ENCODE peak calls at places on chromosomes 6 and 20, in eight cellular contexts. X is astrocyte of the spinal cord, B is stomach, S is PC-3, E is HFF-Myc, G is K562, N is kidney, M is lower lobe of right lung. U is an unnamed sample.

GRCh38 chr20:38136421-38137245 is 28.4 kb downstream of the TGM2 start:
- DNase-seq in X (no peak), B (no peak), S (no peak), E (no peak), G (no peak), N (peak; percentile 43), M (peak; percentile 36), U (no peak)

GRCh38 chr6:150857062-150857905 is 8.2 kb upstream of the MTHFD1L start:
- DNase-seq in X (peak; percentile 99), B (no peak), S (peak; percentile 92), E (peak; percentile 99), G (no peak), N (no peak), M (no peak), U (peak; percentile 99)

GRCh38 chr20:17797579-17797978 is 97.8 kb downstream of the BANF2 start:
- DNase-seq in X (no peak), B (no peak), S (no peak), E (no peak), G (no peak), N (no peak), M (no peak), U (no peak)

GRCh38 chr20:60050193-60050960 is 92.2 kb downstream of the CDH26 start:
- DNase-seq in X (no peak), B (peak; percentile 59), S (peak; percentile 79), E (no peak), G (no peak), N (no peak), M (no peak), U (no peak)

GRCh38 chr20:55153321-55153720 is 677.9 kb downstream of the DOK5 start:
- DNase-seq in X (peak; percentile 28), B (no peak), S (no peak), E (no peak), G (no peak), N (no peak), M (no peak), U (no peak)

GRCh38 chr20:16761305-16761829 is 13.2 kb downstream of the OTOR start:
- DNase-seq in X (peak; percentile 67), B (peak; percentile 45), S (peak; percentile 86), E (peak; percentile 44), G (peak; percentile 37), N (no peak), M (no peak), U (peak; percentile 80)

GRCh38 chr6:109229536-109229935 is 134.2 kb downstream of the CEP57L1 start:
- DNase-seq in X (no peak), B (peak; percentile 42), S (peak; percentile 93), E (no peak), G (peak; percentile 61), N (no peak), M (no peak), U (peak; percentile 41)

GRCh38 chr6:12288844-12289654 is 1.1 kb upstream of the EDN1 start:
- DNase-seq in X (peak; percentile 76), B (peak; percentile 62), S (peak; percentile 88), E (no peak), G (peak; percentile 78), N (no peak), M (no peak), U (peak; percentile 83)

GRCh38 chr20:36544134-36545018 is 3.1 kb downstream of the MYL9 start:
- DNase-seq in X (peak; percentile 52), B (no peak), S (peak; percentile 17), E (no peak), G (no peak), N (peak; percentile 52), M (peak; percentile 70), U (peak; percentile 79)

GRCh38 chr6:13698715-13699114 is 12.9 kb downstream of the RANBP9 start:
- DNase-seq in X (no peak), B (no peak), S (no peak), E (no peak), G (no peak), N (no peak), M (no peak), U (no peak)

GRCh38 chr6:32716396-32716795 is 24.8 kb upstream of the HLA-DQA2 start:
- DNase-seq in X (no peak), B (no peak), S (no peak), E (no peak), G (no peak), N (no peak), M (no peak), U (no peak)

GRCh38 chr6:36118550-36119107 is 11.7 kb upstream of the MAPK13 start:
- DNase-seq in X (no peak), B (peak; percentile 62), S (peak; percentile 21), E (no peak), G (peak; percentile 91), N (no peak), M (peak; percentile 67), U (no peak)

GRCh38 chr6:167776906-167777645 is 49.6 kb upstream of the AFDN start:
- DNase-seq in X (no peak), B (no peak), S (no peak), E (no peak), G (no peak), N (no peak), M (peak; percentile 13), U (no peak)

GRCh38 chr6:108115598-108116058 is 41.1 kb upstream of the OSTM1 start:
- DNase-seq in X (no peak), B (peak; percentile 66), S (peak; percentile 65), E (no peak), G (peak; percentile 63), N (peak; percentile 69), M (peak; percentile 70), U (peak; percentile 55)
- TF ChIP-seq CTCF in X (peak; percentile 50), B (peak; percentile 10), S (peak; percentile 73), E (peak; percentile 55), G (peak; percentile 74), N (no peak), M (peak; percentile 41), U (peak; percentile 45)

DNA sequence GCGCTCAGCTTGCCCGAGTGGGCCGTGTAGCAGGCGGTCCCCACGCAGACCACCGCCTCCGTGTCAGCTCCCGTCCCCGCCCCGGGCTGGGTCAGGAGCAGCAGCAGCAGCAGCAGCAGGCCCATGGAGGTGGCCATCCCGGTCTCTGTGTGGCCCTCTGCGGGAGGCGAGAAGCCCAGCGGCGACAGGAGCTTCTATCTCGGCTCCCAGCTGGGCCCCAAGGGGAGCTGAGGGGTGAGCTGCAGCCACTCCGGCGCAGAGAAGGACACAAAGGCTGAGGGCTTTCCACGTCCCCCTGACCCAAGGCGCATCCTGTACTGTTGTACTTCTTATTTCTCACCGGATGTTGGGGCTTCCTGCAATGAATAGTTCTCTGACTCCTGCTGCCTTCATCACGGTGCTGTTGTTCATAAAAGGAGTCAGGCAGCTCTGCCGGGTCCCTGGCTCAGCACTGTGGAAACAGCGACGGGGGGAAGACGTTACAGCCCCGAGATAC is at the start of gene CD93:
- DNase-seq in X (peak; percentile 41), B (no peak), S (no peak), E (no peak), G (peak; percentile 17), N (peak; percentile 80), M (peak; percentile 55), U (peak; percentile 61)
- H3K4me3 ChIP-seq in X (no peak within 1 kb of the TSS), B (peak within 1 kb of the TSS; percentile 26), S (no peak within 1 kb of the TSS), E (no peak within 1 kb of the TSS), G (no peak within 1 kb of the TSS), N (peak within 1 kb of the TSS; percentile 36), M (peak within 1 kb of the TSS; percentile 56), U (no peak within 1 kb of the TSS)

GRCh38 chr6:89584539-89584938 is 54.0 kb downstream of the LYRM2 start:
- DNase-seq in X (no peak), B (no peak), S (no peak), E (no peak), G (no peak), N (no peak), M (no peak), U (no peak)

GRCh38 chr6:89591745-89592144 is 46.8 kb downstream of the LYRM2 start:
- DNase-seq in X (no peak), B (no peak), S (no peak), E (no peak), G (no peak), N (no peak), M (no peak), U (no peak)

GRCh38 chr6:89585156-89585555 is 53.4 kb downstream of the LYRM2 start:
- DNase-seq in X (no peak), B (no peak), S (no peak), E (no peak), G (no peak), N (no peak), M (no peak), U (peak; percentile 27)

GRCh38 chr6:89590133-89590532 is 48.4 kb downstream of the LYRM2 start:
- DNase-seq in X (no peak), B (no peak), S (no peak), E (no peak), G (no peak), N (no peak), M (no peak), U (no peak)

DNA sequence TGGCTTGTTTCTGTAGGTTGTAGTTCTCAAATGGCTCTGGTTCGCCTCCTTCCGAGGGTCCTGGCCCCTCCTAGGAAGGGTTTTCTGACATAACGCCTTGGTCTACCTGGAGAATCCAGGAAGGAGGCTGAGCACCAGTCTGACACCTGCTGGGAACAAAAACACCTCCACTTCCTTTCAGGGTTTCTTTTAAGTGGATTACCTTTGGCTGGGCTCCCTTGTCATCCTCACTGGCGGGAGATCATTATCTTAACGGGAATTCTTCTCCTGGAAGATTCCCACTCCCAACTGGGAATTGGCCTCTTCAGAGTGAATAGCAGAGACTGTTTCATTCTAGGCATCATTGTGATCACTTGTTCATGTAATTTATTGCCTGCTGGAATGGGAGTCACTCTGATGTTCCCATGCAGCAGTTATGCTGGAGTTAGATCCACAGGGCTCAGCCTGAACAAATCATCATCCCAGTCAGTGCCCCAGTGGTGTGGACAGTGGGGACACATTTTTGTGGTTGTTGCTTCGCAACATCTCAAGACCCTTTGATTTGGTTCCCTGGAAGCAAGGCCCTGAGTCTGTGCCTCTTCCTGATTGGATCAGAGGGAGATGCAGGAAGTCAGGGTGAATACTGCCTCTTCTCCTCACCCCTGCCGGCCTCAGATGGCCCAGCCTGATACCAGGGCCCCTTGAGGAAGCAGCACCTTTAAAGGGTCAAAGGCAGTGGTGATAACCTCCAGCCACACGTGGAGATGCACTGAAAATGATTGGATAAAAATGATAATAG is 49.1 kb downstream of the LYRM2 start:
- DNase-seq in X (no peak), B (no peak), S (no peak), E (no peak), G (no peak), N (no peak), M (no peak), U (no peak)
- TF ChIP-seq CTCF in X (no peak), B (no peak), S (no peak), E (no peak), G (no peak), N (no peak), M (no peak), U (no peak)

DNA sequence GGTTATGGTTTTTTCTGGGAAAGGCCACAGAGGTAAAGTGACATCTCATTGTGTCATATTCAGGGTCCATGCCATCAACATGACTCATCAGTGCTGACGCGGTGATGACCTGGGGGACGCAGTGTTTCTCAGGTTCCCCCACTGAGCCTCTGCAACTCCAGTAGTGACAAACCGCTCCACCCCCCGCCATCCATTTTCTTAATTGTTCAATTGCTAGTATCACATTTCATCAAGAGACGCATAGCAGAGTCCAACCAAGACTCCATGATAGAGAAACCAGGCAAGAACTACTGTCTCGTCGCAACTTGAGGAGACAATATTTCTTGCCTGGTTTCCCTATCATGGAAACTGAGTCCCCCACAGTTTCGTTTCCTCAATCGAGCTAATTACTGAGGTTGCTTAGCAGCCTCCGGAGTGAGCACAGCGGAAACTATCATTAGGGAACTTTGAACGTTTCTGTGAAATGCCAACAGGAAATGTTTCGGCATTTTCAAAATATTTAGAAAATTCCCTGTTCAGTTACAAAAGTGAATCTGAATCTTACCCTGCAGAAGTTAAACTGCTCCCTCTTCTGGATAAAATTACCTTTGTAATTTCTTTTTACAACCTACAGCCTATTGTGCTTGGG is 12.2 kb upstream of the SERPINB1 start:
- DNase-seq in X (peak; percentile 82), B (no peak), S (peak; percentile 95), E (no peak), G (peak; percentile 79), N (peak; percentile 84), M (no peak), U (peak; percentile 82)
- H3K4me3 ChIP-seq in X (peak overlapping the region; percentile 43), B (peak overlapping the region; percentile 37), S (peak overlapping the region; percentile 68), E (peak overlapping the region; percentile 32), G (peak overlapping the region; percentile 2), N (peak overlapping the region; percentile 73), M (peak overlapping the region; percentile 34), U (no peak overlapping the region)